ENCODE peak calls at places on chromosomes 5 and 9, in ten cellular contexts. U is NCI-H1417, A is posterior cingulate gyrus, Q is anterior cingulate cortex, Y is ovary, P is NCI-H460, E is body of pancreas, O is GM12891, V is nucleus accumbens, D is hippocampal formation. I is an unnamed sample.

GRCh38 chr5:137122075-137122474 is 377.1 kb downstream of the SPOCK1 start:
- DNase-seq in U (peak; percentile 37), A (no peak), Q (no peak), Y (no peak), P (no peak), E (peak; percentile 55), O (no peak), V (no peak), D (no peak), I (no peak)

GRCh38 chr9:81526587-81526986 is 162.8 kb downstream of the TLE1 start:
- DNase-seq in U (no peak), A (no peak), Q (no peak), Y (no peak), P (no peak), E (no peak), O (no peak), V (no peak), D (no peak), I (no peak)

GRCh38 chr9:121901616-121902015 is 191.5 kb downstream of the TTLL11 start:
- DNase-seq in U (no peak), A (no peak), Q (no peak), Y (no peak), P (no peak), E (no peak), O (no peak), V (no peak), D (no peak), I (no peak)

GRCh38 chr9:18502546-18502945 is 28.6 kb downstream of the ADAMTSL1 start:
- DNase-seq in U (no peak), A (no peak), Q (no peak), Y (no peak), P (no peak), E (no peak), O (no peak), V (no peak), D (no peak), I (no peak)

GRCh38 chr9:133976191-133976861 is 15.8 kb downstream of the VAV2 start:
- DNase-seq in U (no peak), A (peak; percentile 53), Q (no peak), Y (no peak), P (no peak), E (no peak), O (no peak), V (no peak), D (no peak), I (no peak)

GRCh38 chr5:7261049-7261448 is 134.9 kb upstream of the ADCY2 start:
- DNase-seq in U (peak; percentile 25), A (no peak), Q (no peak), Y (no peak), P (peak; percentile 26), E (peak; percentile 45), O (no peak), V (no peak), D (no peak), I (peak; percentile 15)

GRCh38 chr5:175493726-175494125 is 15.4 kb downstream of the SFXN1 start:
- DNase-seq in U (no peak), A (no peak), Q (no peak), Y (no peak), P (no peak), E (no peak), O (no peak), V (no peak), D (no peak), I (no peak)

GRCh38 chr5:166952055-166952454 is 1339.4 kb upstream of the WWC1 start:
- DNase-seq in U (no peak), A (no peak), Q (no peak), Y (no peak), P (no peak), E (no peak), O (no peak), V (no peak), D (no peak), I (no peak)

GRCh38 chr5:115351356-115352195 is 55.1 kb upstream of the CCDC112 start:
- DNase-seq in U (no peak), A (no peak), Q (no peak), Y (no peak), P (peak; percentile 44), E (no peak), O (no peak), V (no peak), D (no peak), I (no peak)